ENCODE peak calls at places on chromosomes 11 and 22, in five cellular contexts. One of them, this sample, is unnamed. For H3K27me3, the result is how much of the 10 kb centered on the place peaks cover.

GRCh38 chr22:49960967-49961600 is 512 bp downstream of the PIM3 start:
- DNase-seq in left ventricle myocardium inferior: peak
- DNase-seq in adrenal gland: peak
- DNase-seq in pancreas: peak
- DNase-seq in stomach: peak
- DNase-seq in this sample: no peak

GRCh38 chr11:69640260-69640994 is 529 bp upstream of the CCND1 start:
- DNase-seq in left ventricle myocardium inferior: peak
- DNase-seq in adrenal gland: peak
- DNase-seq in pancreas: peak
- DNase-seq in stomach: peak
- DNase-seq in this sample: no peak

GRCh38 chr11:12015486-12015885 is 7.1 kb upstream of the DKK3 start:
- DNase-seq in left ventricle myocardium inferior: no peak
- DNase-seq in adrenal gland: no peak
- DNase-seq in pancreas: no peak
- DNase-seq in stomach: no peak
- DNase-seq in this sample: no peak

GRCh38 chr11:69216609-69217008 is 60.9 kb downstream of the SMIM38 start:
- DNase-seq in left ventricle myocardium inferior: no peak
- DNase-seq in adrenal gland: no peak
- DNase-seq in pancreas: no peak
- DNase-seq in stomach: peak
- DNase-seq in this sample: no peak

GRCh38 chr11:106461839-106462545 is 384.5 kb downstream of the AASDHPPT start:
- DNase-seq in left ventricle myocardium inferior: no peak
- DNase-seq in adrenal gland: no peak
- DNase-seq in pancreas: no peak
- DNase-seq in stomach: no peak
- DNase-seq in this sample: no peak

GRCh38 chr11:90321018-90321417 is 98.2 kb upstream of the CHORDC1 start:
- DNase-seq in left ventricle myocardium inferior: no peak
- DNase-seq in adrenal gland: no peak
- DNase-seq in pancreas: no peak
- DNase-seq in stomach: no peak
- DNase-seq in this sample: no peak

GRCh38 chr11:15704064-15704463 is 589.3 kb downstream of the INSC start:
- DNase-seq in left ventricle myocardium inferior: no peak
- DNase-seq in adrenal gland: no peak
- DNase-seq in pancreas: no peak
- DNase-seq in stomach: peak
- DNase-seq in this sample: no peak

GRCh38 chr11:104011031-104011430 is 25.4 kb upstream of the DDI1 start:
- DNase-seq in left ventricle myocardium inferior: no peak
- DNase-seq in adrenal gland: no peak
- DNase-seq in pancreas: no peak
- DNase-seq in stomach: no peak
- DNase-seq in this sample: no peak

GRCh38 chr11:23509023-23509422 is 648.7 kb upstream of the CCDC179 start:
- DNase-seq in left ventricle myocardium inferior: no peak
- DNase-seq in adrenal gland: no peak
- DNase-seq in pancreas: no peak
- DNase-seq in stomach: no peak
- DNase-seq in this sample: no peak

GRCh38 chr11:67291481-67292381 is 2.6 kb downstream of the ANKRD13D start:
- DNase-seq in left ventricle myocardium inferior: peak
- DNase-seq in adrenal gland: no peak
- DNase-seq in pancreas: peak
- DNase-seq in stomach: no peak
- DNase-seq in this sample: no peak

GRCh38 chr11:57485217-57486007 is 25.1 kb downstream of the RTN4RL2 start:
- DNase-seq in left ventricle myocardium inferior: no peak
- DNase-seq in adrenal gland: no peak
- DNase-seq in pancreas: peak
- DNase-seq in stomach: no peak
- DNase-seq in this sample: no peak

GRCh38 chr11:65968600-65969482 is 7.3 kb downstream of the SART1 start:
- DNase-seq in left ventricle myocardium inferior: no peak
- DNase-seq in adrenal gland: no peak
- DNase-seq in pancreas: no peak
- DNase-seq in stomach: no peak
- DNase-seq in this sample: no peak

DNA sequence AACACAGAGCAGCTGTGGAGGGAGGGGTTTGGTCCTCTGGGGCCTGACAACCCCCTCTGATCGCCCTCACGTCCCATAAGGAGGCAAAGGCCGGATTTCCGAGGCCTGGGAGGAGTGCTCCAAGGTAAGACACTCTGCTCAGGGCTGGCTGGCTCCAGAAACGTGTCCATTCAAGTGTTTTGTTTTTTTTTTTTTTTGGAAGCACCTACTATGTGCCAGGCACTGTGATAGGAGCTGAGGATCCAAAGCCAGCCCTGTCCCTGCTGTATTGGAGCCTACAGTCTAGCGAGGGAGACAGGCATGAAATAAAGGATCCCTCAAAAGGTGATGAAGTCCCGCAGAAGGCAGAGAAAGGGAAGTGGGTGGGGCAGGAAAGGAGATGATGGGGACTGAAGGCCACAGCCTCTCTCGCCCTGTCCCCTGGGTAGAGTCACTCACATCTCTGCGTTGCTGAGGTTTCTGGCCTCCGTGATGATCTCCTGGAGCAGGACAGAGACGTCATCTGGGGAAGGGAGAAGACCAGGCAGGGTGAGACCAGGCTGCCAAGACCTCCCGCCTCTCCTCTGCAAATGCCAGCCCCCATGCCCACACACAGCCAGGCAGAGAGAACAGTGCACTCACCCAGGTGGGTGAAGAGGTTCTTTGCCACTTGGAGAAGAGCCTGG is 89.2 kb downstream of the PDE2A start:
- DNase-seq in left ventricle myocardium inferior: no peak
- DNase-seq in adrenal gland: no peak
- DNase-seq in pancreas: peak
- DNase-seq in stomach: no peak
- DNase-seq in this sample: no peak
- H3K4me3 ChIP-seq in left ventricle myocardium inferior: peak
- H3K4me3 ChIP-seq in adrenal gland: no peak
- H3K4me3 ChIP-seq in pancreas: no peak
- H3K4me3 ChIP-seq in stomach: peak
- H3K4me3 ChIP-seq in this sample: no peak

DNA sequence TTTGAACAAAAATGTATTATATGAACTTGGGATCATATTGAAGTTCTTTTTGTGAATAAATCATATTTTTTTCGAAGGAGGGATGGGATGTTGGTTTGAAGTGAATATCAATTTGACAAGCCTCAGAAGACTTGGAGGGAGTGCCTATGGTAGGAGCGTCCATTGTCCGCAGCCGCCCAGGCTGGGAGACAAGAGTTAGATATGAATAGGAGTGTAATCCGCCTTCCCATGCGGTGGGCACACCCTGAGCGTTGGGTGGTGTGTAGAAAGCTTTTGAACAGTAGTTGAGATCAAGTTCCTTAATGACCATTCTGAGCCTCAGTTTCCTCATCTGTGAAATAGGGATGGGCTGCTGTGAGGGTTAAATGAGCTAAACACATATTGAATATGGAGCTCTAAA is 7.0 kb downstream of the CD82 start:
- DNase-seq in left ventricle myocardium inferior: no peak
- DNase-seq in adrenal gland: no peak
- DNase-seq in pancreas: peak
- DNase-seq in stomach: no peak
- DNase-seq in this sample: no peak
- H3K27ac ChIP-seq in left ventricle myocardium inferior: no peak
- H3K27ac ChIP-seq in adrenal gland: no peak
- H3K27ac ChIP-seq in pancreas: no peak
- H3K27ac ChIP-seq in stomach: peak
- H3K27ac ChIP-seq in this sample: no peak

GRCh38 chr11:125153837-125154236 is 10.7 kb upstream of the PKNOX2 start:
- DNase-seq in left ventricle myocardium inferior: no peak
- DNase-seq in adrenal gland: no peak
- DNase-seq in pancreas: no peak
- DNase-seq in stomach: no peak
- DNase-seq in this sample: no peak
- H3K27me3 ChIP-seq in left ventricle myocardium inferior: under half
- H3K27me3 ChIP-seq in adrenal gland: under half
- H3K27me3 ChIP-seq in pancreas: under half
- H3K27me3 ChIP-seq in stomach: under half
- H3K27me3 ChIP-seq in this sample: under half

GRCh38 chr22:22521631-22522030 is 1.6 kb upstream of the ZNF280A start:
- DNase-seq in left ventricle myocardium inferior: no peak
- DNase-seq in adrenal gland: no peak
- DNase-seq in pancreas: no peak
- DNase-seq in stomach: no peak
- DNase-seq in this sample: no peak

GRCh38 chr22:22519591-22519990 is 479 bp downstream of the ZNF280A start:
- DNase-seq in left ventricle myocardium inferior: no peak
- DNase-seq in adrenal gland: peak
- DNase-seq in pancreas: no peak
- DNase-seq in stomach: no peak
- DNase-seq in this sample: no peak

GRCh38 chr22:22516992-22517391 is 3.1 kb downstream of the ZNF280A start:
- DNase-seq in left ventricle myocardium inferior: no peak
- DNase-seq in adrenal gland: no peak
- DNase-seq in pancreas: no peak
- DNase-seq in stomach: no peak
- DNase-seq in this sample: no peak

GRCh38 chr22:22520667-22521602 is 865 bp upstream of the ZNF280A start:
- DNase-seq in left ventricle myocardium inferior: no peak
- DNase-seq in adrenal gland: peak
- DNase-seq in pancreas: no peak
- DNase-seq in stomach: no peak
- DNase-seq in this sample: no peak

DNA sequence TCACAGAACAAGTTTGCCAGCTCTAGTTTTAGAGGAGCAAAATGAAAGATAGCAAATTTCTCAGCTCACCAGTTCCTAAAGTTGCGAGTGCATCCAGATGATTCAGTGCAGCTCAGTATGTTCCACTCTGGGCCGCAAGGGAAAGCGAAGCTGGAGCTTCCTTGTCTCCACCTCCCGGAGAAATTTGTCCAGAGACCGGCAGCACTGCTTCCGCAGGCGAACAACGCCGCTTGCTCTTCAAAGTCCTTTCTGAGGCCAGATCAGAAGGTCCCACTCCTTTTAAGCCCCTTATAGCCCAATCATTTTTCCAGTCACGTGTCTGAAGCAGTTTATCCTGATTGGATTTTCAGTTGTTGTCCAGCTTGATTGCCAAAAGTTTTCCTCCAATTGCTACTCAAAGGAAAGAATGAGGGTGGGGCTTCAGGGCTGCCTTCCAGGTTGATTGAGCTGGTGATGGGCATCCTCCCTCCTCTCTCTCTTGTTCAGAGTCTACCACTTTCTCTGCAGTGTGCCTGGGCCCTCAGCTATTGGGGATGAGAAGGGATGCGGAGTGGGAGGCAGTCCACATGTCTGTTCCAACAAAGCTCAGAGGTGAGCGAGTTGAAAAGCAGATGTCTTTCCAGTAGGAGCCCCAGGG is at the start of gene ZNF280A:
- DNase-seq in left ventricle myocardium inferior: no peak
- DNase-seq in adrenal gland: peak
- DNase-seq in pancreas: no peak
- DNase-seq in stomach: no peak
- DNase-seq in this sample: no peak
- H3K4me3 ChIP-seq in left ventricle myocardium inferior: no peak
- H3K4me3 ChIP-seq in adrenal gland: no peak
- H3K4me3 ChIP-seq in pancreas: no peak
- H3K4me3 ChIP-seq in stomach: no peak
- H3K4me3 ChIP-seq in this sample: no peak

GRCh38 chr11:91850533-91851305 is 373.9 kb upstream of the FAT3 start:
- DNase-seq in left ventricle myocardium inferior: no peak
- DNase-seq in adrenal gland: no peak
- DNase-seq in pancreas: no peak
- DNase-seq in stomach: no peak
- DNase-seq in this sample: no peak

GRCh38 chr11:91851908-91852307 is 372.7 kb upstream of the FAT3 start:
- DNase-seq in left ventricle myocardium inferior: no peak
- DNase-seq in adrenal gland: no peak
- DNase-seq in pancreas: no peak
- DNase-seq in stomach: no peak
- DNase-seq in this sample: no peak

GRCh38 chr11:91846002-91846401 is 378.6 kb upstream of the FAT3 start:
- DNase-seq in left ventricle myocardium inferior: no peak
- DNase-seq in adrenal gland: no peak
- DNase-seq in pancreas: no peak
- DNase-seq in stomach: no peak
- DNase-seq in this sample: no peak

GRCh38 chr11:91846664-91847063 is 378.0 kb upstream of the FAT3 start:
- DNase-seq in left ventricle myocardium inferior: no peak
- DNase-seq in adrenal gland: no peak
- DNase-seq in pancreas: no peak
- DNase-seq in stomach: peak
- DNase-seq in this sample: no peak
- H3K27ac ChIP-seq in left ventricle myocardium inferior: no peak
- H3K27ac ChIP-seq in adrenal gland: no peak
- H3K27ac ChIP-seq in pancreas: no peak
- H3K27ac ChIP-seq in stomach: no peak
- H3K27ac ChIP-seq in this sample: no peak

DNA sequence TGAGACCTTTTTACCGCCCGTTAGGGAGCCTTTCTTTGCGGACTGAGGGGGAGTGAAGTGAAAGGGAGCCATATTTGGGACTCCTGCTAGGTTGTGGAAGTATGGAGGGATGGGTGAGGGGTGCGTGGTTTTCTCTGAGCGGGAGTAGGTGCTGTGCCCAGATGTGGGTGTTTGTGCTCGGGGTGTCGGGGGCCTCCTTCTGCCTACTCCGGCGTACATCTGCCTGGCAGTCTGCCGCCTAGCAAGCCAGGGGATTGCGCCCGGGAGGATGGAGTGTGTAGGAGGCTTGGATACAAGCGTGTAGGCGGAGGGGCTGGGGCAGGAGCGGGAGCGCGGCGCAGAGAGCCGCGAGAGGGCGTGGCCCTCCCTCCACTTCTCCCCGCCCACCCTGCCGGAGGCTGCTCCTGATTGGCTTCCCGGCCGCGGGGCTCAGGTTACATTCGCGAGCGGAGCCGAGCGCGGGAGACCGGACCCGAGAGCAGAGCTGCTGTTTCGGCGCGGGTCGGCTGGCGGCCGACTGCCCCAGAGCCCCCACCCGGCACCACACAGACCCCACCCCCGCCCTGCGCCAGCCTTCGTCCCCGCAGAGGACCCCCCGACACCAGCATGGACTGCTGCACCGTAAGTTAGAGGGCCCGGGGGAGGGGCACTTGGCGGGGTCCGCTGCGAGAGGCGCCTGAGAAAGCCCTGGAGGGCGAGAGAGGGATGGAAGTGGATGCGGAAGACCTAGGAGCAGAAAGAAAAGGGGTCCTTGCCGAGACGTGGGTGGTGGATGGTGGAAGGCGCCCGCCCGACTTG is at the start of gene NRGN:
- DNase-seq in left ventricle myocardium inferior: peak
- DNase-seq in adrenal gland: peak
- DNase-seq in pancreas: peak
- DNase-seq in stomach: peak
- DNase-seq in this sample: peak
- H3K27me3 ChIP-seq in left ventricle myocardium inferior: half or more
- H3K27me3 ChIP-seq in adrenal gland: under half
- H3K27me3 ChIP-seq in pancreas: under half
- H3K27me3 ChIP-seq in stomach: under half
- H3K27me3 ChIP-seq in this sample: half or more

GRCh38 chr11:118635237-118635591 is 27.8 kb downstream of the PHLDB1 start:
- DNase-seq in left ventricle myocardium inferior: no peak
- DNase-seq in adrenal gland: peak
- DNase-seq in pancreas: no peak
- DNase-seq in stomach: no peak
- DNase-seq in this sample: no peak
- H3K4me3 ChIP-seq in left ventricle myocardium inferior: peak
- H3K4me3 ChIP-seq in adrenal gland: no peak
- H3K4me3 ChIP-seq in pancreas: peak
- H3K4me3 ChIP-seq in stomach: peak
- H3K4me3 ChIP-seq in this sample: peak